ENCODE peak calls at places on chromosomes 7 and 10, in four cellular contexts. O is heart right ventricle, A is Panc1, C is astrocyte. G is an unnamed sample. For H3K27me3, the result is how much of the 10 kb centered on the place peaks cover.

GRCh38 chr10:51005551-51005950 is 68.7 kb upstream of the PRKG1 start:
- DNase-seq in A (no peak), C (no peak), O (no peak), G (no peak)

GRCh38 chr10:124683816-124684215 is 60.4 kb downstream of the FAM53B start:
- DNase-seq in O (peak), A (no peak), C (no peak), G (no peak)

GRCh38 chr7:75870557-75870956 is 8.3 kb upstream of the RHBDD2 start:
- DNase-seq in A (no peak), O (no peak), C (no peak), G (no peak)

GRCh38 chr10:97903128-97904025 is 53.7 kb downstream of the GOLGA7B start:
- DNase-seq in A (no peak), C (no peak), O (no peak), G (peak)

GRCh38 chr7:139422126-139422525 is 61.3 kb downstream of the KLRG2 start:
- DNase-seq in A (no peak), O (no peak), C (no peak), G (no peak)

GRCh38 chr10:88401671-88402347 is 181.3 kb downstream of the RNLS start:
- DNase-seq in C (no peak), O (no peak), A (no peak), G (no peak)

GRCh38 chr10:82037076-82037475 is 162.1 kb downstream of the NRG3 start:
- DNase-seq in O (no peak), C (no peak), A (no peak), G (no peak)

GRCh38 chr10:29266641-29267040 is 22.2 kb upstream of the LYZL1 start:
- DNase-seq in C (peak), O (no peak), A (no peak), G (no peak)

GRCh38 chr7:38107486-38107893 is 70.6 kb upstream of the STARD3NL start:
- DNase-seq in O (no peak), A (peak), C (peak), G (peak)

GRCh38 chr10:78688221-78688944 is 380.4 kb upstream of the ZMIZ1 start:
- DNase-seq in A (no peak), O (no peak), C (no peak), G (no peak)

GRCh38 chr7:96723622-96724021 is 14.0 kb upstream of the SEM1 start:
- DNase-seq in C (no peak), A (no peak), O (no peak), G (no peak)

GRCh38 chr10:82768040-82768439 is 893.0 kb downstream of the NRG3 start:
- DNase-seq in A (no peak), C (no peak), O (no peak), G (no peak)

GRCh38 chr7:100693312-100694195 is 496 bp downstream of the GIGYF1 start:
- DNase-seq in C (no peak), O (no peak), A (no peak), G (no peak)

GRCh38 chr10:37758074-37758473 is 99.3 kb downstream of the ZNF248 start:
- DNase-seq in C (no peak), O (no peak), A (no peak), G (no peak)

GRCh38 chr7:27203964-27204594 is 4.2 kb upstream of the HOXA13 start:
- DNase-seq in A (no peak), O (no peak), C (no peak), G (no peak)
- H3K27me3 ChIP-seq in A (under half), O (half or more), C (half or more), G (half or more)

GRCh38 chr10:117166420-117167345 is 28.6 kb upstream of the VAX1 start:
- DNase-seq in A (no peak), C (no peak), O (no peak), G (no peak)

GRCh38 chr10:117168729-117169128 is 28.6 kb upstream of the KCNK18 start:
- DNase-seq in C (no peak), A (no peak), O (no peak), G (no peak)

GRCh38 chr10:117169480-117169879 is 27.8 kb upstream of the KCNK18 start:
- DNase-seq in C (peak), A (no peak), O (no peak), G (no peak)

GRCh38 chr10:117167346-117168134 is 29.5 kb upstream of the VAX1 start:
- DNase-seq in O (no peak), C (no peak), A (no peak), G (peak)

DNA sequence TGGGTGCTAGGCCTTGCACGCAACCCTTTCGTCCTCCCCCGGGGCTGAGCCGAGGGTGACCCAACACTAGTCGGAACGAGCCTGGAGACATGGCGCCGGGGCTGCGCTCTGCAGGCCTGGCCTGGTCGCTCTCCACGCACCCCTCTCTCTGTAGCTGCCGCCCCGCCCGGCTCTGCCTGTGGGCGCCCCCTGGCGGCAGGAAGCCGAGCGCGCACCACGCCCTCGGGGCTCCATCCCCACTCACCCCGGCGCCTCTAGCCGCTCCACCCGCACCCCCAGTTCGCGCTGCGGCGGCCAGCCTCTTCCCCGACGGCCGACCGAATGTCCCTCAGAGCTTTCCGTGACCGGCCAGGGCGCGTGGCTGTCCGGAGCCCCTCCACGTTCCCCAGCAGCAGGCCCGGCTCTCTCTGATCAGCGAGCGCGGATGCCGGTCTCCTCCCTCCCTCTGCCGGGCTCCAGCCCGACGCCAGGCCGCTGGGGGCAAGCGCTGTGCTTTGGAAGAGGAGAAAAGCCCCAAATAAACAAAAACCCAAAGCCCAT is 29.1 kb upstream of the KCNK18 start:
- DNase-seq in C (peak), A (no peak), O (peak), G (peak)
- H3K27me3 ChIP-seq in C (half or more), A (under half), O (half or more), G (half or more)

GRCh38 chr7:31052841-31053601 is 913 bp downstream of the ADCYAP1R1 start:
- DNase-seq in A (no peak), O (no peak), C (no peak), G (no peak)

GRCh38 chr7:31052504-31052840 is 364 bp downstream of the ADCYAP1R1 start:
- DNase-seq in A (no peak), O (no peak), C (no peak), G (no peak)

GRCh38 chr7:31054608-31055273 is 2.6 kb downstream of the ADCYAP1R1 start:
- DNase-seq in O (no peak), C (no peak), A (no peak), G (no peak)

GRCh38 chr7:31055501-31055900 is 3.4 kb downstream of the ADCYAP1R1 start:
- DNase-seq in O (no peak), C (no peak), A (no peak), G (no peak)

DNA sequence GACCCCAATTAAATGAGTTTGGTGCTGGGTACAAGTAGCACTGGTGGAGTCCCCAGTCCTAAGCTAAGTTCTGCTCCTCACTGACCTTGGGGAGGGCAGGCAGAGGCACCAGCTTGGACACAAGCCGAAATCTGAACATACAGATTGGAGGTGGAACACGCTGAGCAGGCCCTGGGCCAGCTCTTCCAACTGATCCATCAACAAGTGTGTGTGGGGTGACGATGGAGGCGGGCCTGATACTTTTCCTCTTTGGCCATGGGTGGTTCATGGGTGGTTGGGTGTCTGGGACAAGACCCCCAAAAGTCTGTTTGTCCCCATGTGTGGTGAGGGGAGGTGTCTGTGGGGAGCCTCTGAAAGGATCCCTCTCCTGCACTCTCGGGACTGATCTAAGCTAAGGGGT is 1.9 kb downstream of the ADCYAP1R1 start:
- DNase-seq in C (no peak), A (no peak), O (no peak), G (no peak)
- H3K27me3 ChIP-seq in C (under half), A (under half), O (half or more), G (under half)

GRCh38 chr10:22641743-22642142 is 72.6 kb downstream of the PIP4K2A start:
- DNase-seq in C (no peak), O (no peak), A (no peak), G (no peak)

GRCh38 chr10:22646291-22646926 is 68.0 kb downstream of the PIP4K2A start:
- DNase-seq in A (no peak), O (no peak), C (peak), G (no peak)

GRCh38 chr10:22647244-22647643 is 67.1 kb downstream of the PIP4K2A start:
- DNase-seq in O (no peak), C (no peak), A (no peak), G (no peak)

GRCh38 chr10:22643116-22643515 is 71.3 kb downstream of the PIP4K2A start:
- DNase-seq in A (no peak), C (no peak), O (no peak), G (no peak)

DNA sequence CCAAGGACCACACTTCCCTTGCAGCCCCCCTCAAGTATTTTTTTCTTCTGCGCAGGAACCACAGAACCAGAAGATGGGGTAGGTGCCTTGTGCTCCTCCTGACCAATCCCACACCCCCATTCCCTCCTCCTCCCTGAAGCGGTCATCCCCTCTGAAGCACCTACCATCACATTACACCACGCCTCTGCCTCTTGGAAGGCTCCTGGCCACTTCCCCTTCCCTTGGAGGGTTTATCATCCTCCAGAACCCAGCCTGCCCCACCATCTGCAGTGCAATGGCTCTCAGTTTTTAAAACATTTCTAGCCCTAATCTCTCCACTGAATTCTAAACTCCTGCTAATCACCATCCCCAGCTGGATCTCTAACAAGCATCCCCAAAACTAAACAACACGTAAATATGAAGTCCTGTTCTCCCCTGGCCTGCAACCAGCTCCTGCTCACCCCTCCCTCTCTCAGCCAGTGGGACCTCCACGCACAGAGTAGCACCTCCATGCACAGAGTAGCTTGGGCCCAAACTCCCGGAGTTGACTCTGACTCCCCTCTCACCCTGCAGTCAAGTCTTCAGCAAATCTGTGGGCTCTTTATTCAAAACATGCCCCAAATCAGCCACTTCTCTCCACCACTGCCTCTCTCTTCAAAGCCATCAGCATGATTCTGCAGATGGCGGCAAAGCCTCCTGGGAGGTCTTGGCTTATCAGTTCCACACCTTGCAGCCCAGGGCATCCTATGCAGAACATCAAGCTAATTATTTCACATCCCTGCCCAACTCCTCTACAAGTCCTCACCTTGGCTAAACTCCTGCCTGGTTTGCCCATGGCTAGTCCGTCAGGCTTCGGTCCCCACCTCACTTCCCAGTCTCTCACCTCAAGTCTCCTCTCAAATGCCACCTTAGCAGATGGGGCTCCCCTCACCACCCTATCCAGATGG is 70.4 kb downstream of the PIP4K2A start:
- DNase-seq in C (no peak), A (no peak), O (no peak), G (no peak)
- H3K27me3 ChIP-seq in C (under half), A (under half), O (under half), G (under half)

GRCh38 chr10:133338080-133339071 is 1.7 kb upstream of the CALY start:
- DNase-seq in A (no peak), O (no peak), C (no peak), G (no peak)

GRCh38 chr10:133334495-133335237 is 2.0 kb downstream of the CALY start:
- DNase-seq in C (no peak), O (no peak), A (no peak), G (no peak)

GRCh38 chr10:133335238-133336122 is 1.2 kb downstream of the CALY start:
- DNase-seq in O (no peak), C (peak), A (no peak), G (peak)

GRCh38 chr10:133336131-133337078 is at the start of gene CALY:
- DNase-seq in O (no peak), A (no peak), C (no peak), G (peak)

DNA sequence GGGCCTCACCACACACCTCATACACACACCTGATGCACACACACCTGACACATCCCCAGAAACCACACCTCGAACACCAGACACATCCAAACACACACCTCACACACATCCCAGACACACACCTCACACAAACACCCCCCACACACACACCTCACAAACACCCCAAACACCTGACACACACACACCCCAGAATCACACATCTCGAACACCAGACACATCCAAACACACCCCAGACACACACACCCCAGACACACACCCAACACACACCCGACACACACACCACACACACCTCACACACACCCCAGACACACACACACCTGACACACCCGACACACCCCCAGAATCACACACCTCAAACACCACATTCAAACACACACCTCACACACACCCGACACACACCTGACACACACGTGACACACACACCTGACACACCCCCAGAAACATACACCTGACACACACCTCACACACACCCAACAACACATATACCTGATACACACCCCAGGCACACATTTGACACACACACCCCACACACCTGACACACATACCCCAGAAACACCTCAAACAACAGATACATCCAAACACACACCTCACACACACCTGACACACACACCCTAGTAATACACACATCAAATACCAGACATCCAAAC is 506 bp upstream of the CALY start:
- DNase-seq in C (no peak), A (no peak), O (no peak), G (no peak)
- H3K27me3 ChIP-seq in C (under half), A (under half), O (half or more), G (under half)

GRCh38 chr10:100859204-100859763 is 53.5 kb upstream of the SLF2 start:
- DNase-seq in O (no peak), A (no peak), C (no peak), G (no peak)

GRCh38 chr10:100858258-100858657 is 54.5 kb upstream of the SLF2 start:
- DNase-seq in O (no peak), C (no peak), A (no peak), G (no peak)

GRCh38 chr10:100863433-100863832 is 49.3 kb upstream of the SLF2 start:
- DNase-seq in O (no peak), C (no peak), A (no peak), G (no peak)

DNA sequence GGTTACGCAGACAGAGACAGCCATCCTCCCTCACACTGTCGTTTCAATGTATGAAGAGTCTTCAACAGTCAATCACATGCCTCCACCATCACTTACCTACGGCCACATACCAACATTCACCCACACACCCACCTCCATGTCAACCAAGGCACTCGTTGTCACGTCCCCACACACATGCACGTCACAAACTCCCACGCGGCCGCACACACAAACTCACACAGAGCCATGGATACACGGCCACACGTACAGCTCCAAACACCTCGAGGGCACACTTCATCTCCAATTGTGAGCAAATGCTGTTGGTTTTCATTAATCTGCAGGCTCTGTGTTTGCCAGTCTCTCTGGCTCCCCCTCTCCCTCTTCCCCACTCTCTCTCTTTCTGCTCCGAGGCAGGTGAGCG is 54.0 kb upstream of the SLF2 start:
- DNase-seq in A (no peak), O (no peak), C (no peak), G (no peak)
- H3K27me3 ChIP-seq in A (under half), O (under half), C (under half), G (half or more)

DNA sequence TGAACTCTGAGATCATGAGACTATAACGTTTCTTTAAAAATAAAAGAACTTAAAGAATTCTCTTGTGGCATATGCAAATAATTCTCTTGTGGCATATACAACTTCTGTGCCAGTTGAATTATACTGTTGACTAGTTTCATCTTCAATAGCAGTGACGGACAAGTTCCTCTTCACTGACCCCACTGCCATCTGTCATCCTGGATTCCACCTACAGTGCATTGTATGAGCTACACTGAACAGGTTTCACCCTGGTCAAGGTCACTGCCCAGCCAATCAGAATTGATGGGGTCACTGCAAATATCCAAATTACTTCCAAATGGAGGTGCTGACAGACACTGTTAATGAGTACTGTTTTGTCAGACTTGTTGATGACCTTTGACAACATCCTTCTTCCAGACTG is 88.3 kb downstream of the CD36 start:
- DNase-seq in O (no peak), A (no peak), C (no peak), G (peak)
- H3K27me3 ChIP-seq in O (under half), A (under half), C (under half), G (under half)

DNA sequence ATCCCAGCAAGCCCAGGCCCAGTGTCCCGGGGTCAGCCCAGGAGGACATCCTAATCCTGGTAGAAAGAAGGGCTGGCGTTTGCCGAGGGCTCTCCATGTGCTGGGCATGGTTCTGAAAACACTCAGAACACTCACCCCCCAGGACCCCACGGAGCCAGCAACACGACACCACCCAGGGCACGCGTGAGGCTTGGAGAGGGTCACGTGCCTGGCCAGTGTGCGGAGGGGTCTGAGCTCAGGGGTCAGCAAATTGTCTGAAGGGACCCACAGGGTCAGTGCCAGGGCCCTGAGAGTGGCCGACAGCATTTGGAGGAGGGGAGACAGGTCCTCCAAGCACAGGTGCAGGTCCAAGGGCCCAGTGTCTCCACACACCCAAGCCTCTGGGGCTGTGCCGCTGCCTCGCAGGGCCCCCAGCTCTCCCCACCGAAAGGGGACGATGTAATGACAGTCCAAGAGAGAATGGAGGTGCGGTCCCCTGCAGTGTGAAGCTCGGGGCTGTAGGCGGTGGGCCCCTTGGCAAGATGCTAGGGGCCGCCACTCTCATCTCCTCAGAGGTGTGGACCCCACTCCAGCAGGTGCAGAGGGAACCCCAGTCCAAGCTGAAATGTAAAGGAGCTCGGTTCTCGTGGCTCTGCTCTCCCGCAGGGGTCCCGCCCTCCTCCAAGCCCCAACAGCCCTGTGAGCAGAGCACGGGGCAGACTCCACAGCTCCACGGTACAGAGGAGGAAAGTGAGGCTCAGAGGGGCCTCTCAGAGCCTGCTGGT is 7.8 kb downstream of the FOXL3 start:
- DNase-seq in O (no peak), C (no peak), A (no peak), G (no peak)
- H3K27me3 ChIP-seq in O (under half), C (under half), A (under half), G (under half)